ENCODE peak calls at places on chromosome 4, in six cellular contexts. M is A549, J is H1, C is HepG2, A is K562, X is GM12878. V is an unnamed sample.
A peak's percentile ranks its signal among the peaks of the same experiment; 100 is the strongest.

GRCh38 chr4:1775731-1776500 is 17.2 kb upstream of the FGFR3 start:
- DNase-seq in C (peak; percentile 46), X (no peak), M (peak; percentile 48), J (no peak), A (no peak), V (peak; percentile 75)

GRCh38 chr4:52038109-52038912 is at the start of gene SGCB:
- DNase-seq in C (no peak), A (peak; percentile 34), X (no peak), J (no peak), M (peak; percentile 32), V (peak; percentile 97)

GRCh38 chr4:109378511-109378910 is 55.1 kb upstream of the SEC24B start:
- DNase-seq in A (no peak), J (no peak), X (no peak), M (no peak), C (no peak), V (no peak)

GRCh38 chr4:137390707-137391106 is 141.6 kb downstream of the PCDH18 start:
- DNase-seq in X (no peak), C (no peak), A (no peak), M (no peak), J (no peak), V (no peak)

GRCh38 chr4:77074961-77075855 is 581 bp downstream of the CCNI start:
- DNase-seq in J (peak; percentile 10), M (peak; percentile 35), A (peak; percentile 82), C (peak; percentile 70), X (no peak), V (peak; percentile 76)

GRCh38 chr4:38040619-38041018 is 80.4 kb downstream of the PTTG2 start:
- DNase-seq in J (no peak), C (peak; percentile 50), X (no peak), A (no peak), M (no peak), V (no peak)

GRCh38 chr4:108029731-108030130 is 40.0 kb downstream of the HADH start:
- DNase-seq in J (no peak), A (no peak), M (no peak), X (no peak), C (no peak), V (no peak)

GRCh38 chr4:13169731-13170130 is 314.4 kb downstream of the RAB28 start:
- DNase-seq in J (no peak), A (no peak), X (no peak), M (no peak), C (no peak), V (no peak)

GRCh38 chr4:150286656-150287055 is 208.4 kb downstream of the DCLK2 start:
- DNase-seq in A (no peak), X (no peak), M (no peak), C (no peak), J (no peak), V (no peak)

GRCh38 chr4:28241021-28241420 is 1380.4 kb downstream of the STIM2 start:
- DNase-seq in C (no peak), X (no peak), J (no peak), M (no peak), A (no peak), V (no peak)

GRCh38 chr4:1236103-1236641 is 12.8 kb downstream of the CTBP1 start:
- DNase-seq in C (no peak), M (no peak), A (no peak), X (no peak), J (no peak), V (no peak)

GRCh38 chr4:4418676-4419370 is 31.9 kb downstream of the NSG1 start:
- DNase-seq in A (no peak), J (no peak), C (no peak), M (no peak), X (no peak), V (no peak)

GRCh38 chr4:7322166-7322991 is 112.4 kb downstream of the PSAPL1 start:
- DNase-seq in M (no peak), X (no peak), C (no peak), A (no peak), J (no peak), V (no peak)

GRCh38 chr4:100421356-100421978 is 96.4 kb downstream of the EMCN start:
- DNase-seq in A (no peak), M (peak; percentile 26), J (no peak), C (peak; percentile 7), X (no peak), V (peak; percentile 11)

GRCh38 chr4:88674565-88674964 is 23.1 kb downstream of the NAP1L5 start:
- DNase-seq in C (no peak), X (no peak), J (no peak), M (no peak), A (no peak), V (no peak)

GRCh38 chr4:185625503-185625902 is 90.2 kb upstream of the PDLIM3 start:
- DNase-seq in J (no peak), X (no peak), M (no peak), C (no peak), A (no peak), V (peak; percentile 54)

GRCh38 chr4:139207247-139207646 is 30.2 kb upstream of the ELF2 start:
- DNase-seq in M (no peak), C (no peak), J (no peak), A (no peak), X (no peak), V (no peak)

GRCh38 chr4:161650812-161651211 is 513.0 kb downstream of the FSTL5 start:
- DNase-seq in X (peak; percentile 8), M (no peak), C (no peak), J (no peak), A (no peak), V (no peak)

GRCh38 chr4:139629761-139630160 is 35.9 kb upstream of the MGST2 start:
- DNase-seq in J (no peak), M (no peak), A (no peak), C (no peak), X (no peak), V (no peak)

GRCh38 chr4:45640281-45640680 is 483.6 kb downstream of the GABRG1 start:
- DNase-seq in M (no peak), A (no peak), X (no peak), J (no peak), C (no peak), V (no peak)

GRCh38 chr4:76709454-76709853 is 188.5 kb downstream of the SOWAHB start:
- DNase-seq in C (no peak), M (no peak), J (no peak), X (no peak), A (no peak), V (no peak)

GRCh38 chr4:8303485-8304281 is 34.1 kb downstream of the HTRA3 start:
- DNase-seq in M (peak; percentile 89), J (no peak), X (no peak), C (peak; percentile 49), A (peak; percentile 67), V (no peak)

GRCh38 chr4:66574145-66574978 is 904.1 kb upstream of the EPHA5 start:
- DNase-seq in X (no peak), M (peak; percentile 70), J (no peak), C (no peak), A (no peak), V (no peak)

GRCh38 chr4:153267013-153267412 is 62.8 kb downstream of the TRIM2 start:
- DNase-seq in A (no peak), M (no peak), C (no peak), J (no peak), X (no peak), V (no peak)

GRCh38 chr4:110622841-110623709 is at the start of gene PITX2:
- DNase-seq in X (no peak), M (no peak), A (peak; percentile 46), J (peak; percentile 97), C (no peak), V (peak; percentile 89)

GRCh38 chr4:106981431-106981830 is 54.7 kb downstream of the DKK2 start:
- DNase-seq in X (no peak), M (no peak), C (no peak), A (no peak), J (peak; percentile 5), V (no peak)
- TF ChIP-seq CHD2 in X (no peak), M (no peak), C (no peak), A (no peak), J (no peak), V (no peak)

DNA sequence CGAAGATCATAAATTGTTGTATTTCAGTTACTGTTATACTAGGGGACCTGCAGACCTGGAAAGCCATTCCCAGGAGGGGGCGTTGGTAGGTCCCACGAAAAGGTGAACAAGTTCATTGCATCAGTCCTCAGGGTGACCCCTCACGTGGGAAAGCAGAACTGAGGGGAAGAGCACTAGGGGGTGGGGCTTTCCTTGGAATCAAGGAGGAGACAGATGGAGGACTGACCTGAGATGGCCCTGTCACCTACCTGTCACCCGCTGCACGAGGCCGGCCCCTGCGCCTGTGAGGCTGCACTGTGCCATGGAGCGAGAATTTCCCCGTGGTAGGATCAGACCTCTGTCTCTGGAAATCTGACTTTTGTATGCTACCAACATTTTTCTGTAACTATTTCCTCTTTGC is 41.8 kb upstream of the CLDN24 start:
- DNase-seq in X (no peak), M (no peak), A (no peak), J (no peak), C (no peak), V (no peak)
- TF ChIP-seq RFX5 in X (no peak), M (no peak), A (no peak), J (no peak), C (no peak), V (no peak)

GRCh38 chr4:141352775-141353544 is 132.3 kb downstream of the ZNF330 start:
- DNase-seq in A (no peak), M (no peak), X (no peak), J (no peak), C (no peak), V (no peak)
- TF ChIP-seq CHD2 in A (no peak), M (no peak), X (no peak), J (no peak), C (no peak), V (no peak)

GRCh38 chr4:119665718-119666117 is 37.1 kb upstream of the PDE5A start:
- DNase-seq in X (no peak), C (no peak), J (no peak), M (no peak), A (no peak), V (no peak)

GRCh38 chr4:119663160-119663788 is 34.7 kb upstream of the PDE5A start:
- DNase-seq in C (no peak), M (no peak), X (no peak), A (no peak), J (no peak), V (no peak)

GRCh38 chr4:119661231-119661630 is 32.6 kb upstream of the PDE5A start:
- DNase-seq in X (no peak), M (no peak), C (no peak), J (no peak), A (no peak), V (no peak)

GRCh38 chr4:119666653-119667091 is 38.1 kb upstream of the PDE5A start:
- DNase-seq in A (no peak), J (no peak), X (no peak), C (no peak), M (no peak), V (no peak)

DNA sequence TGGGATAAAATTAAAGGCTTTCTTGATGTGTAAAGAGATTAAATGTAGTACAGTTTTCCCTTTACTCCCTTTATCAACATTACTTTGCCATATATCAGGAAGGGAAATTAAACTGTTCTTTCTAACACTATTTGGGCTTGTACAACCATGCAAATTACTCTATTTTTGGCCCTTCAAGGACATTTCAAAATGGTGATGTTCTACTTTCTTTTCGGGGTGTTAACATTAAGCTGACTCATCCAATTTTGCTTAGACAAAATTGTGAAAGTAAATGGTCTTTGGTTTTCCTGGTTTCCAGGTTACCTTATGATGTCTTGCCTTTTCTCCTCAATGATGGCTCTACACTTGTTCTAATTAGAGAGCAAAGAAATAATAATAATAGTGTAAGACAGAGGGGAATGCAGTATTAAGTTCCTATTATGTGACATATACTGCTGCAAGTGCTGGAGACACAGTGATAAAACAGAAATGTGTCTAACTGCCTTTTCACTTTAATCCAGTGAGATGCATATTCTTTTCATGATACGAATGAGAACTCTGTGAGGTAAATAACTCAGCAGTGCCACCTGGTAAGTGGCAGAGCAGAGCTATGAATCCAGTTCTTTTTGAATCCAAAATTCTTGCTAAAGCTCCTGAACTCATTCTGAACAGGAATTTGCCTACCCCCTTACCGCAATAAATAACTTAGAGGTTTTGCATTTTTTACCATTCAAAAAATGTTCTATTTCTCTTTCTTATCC is 35.7 kb upstream of the PDE5A start:
- DNase-seq in X (no peak), J (no peak), C (no peak), A (no peak), M (no peak), V (no peak)
- TF ChIP-seq RFX5 in X (no peak), J (no peak), C (no peak), A (no peak), M (no peak), V (no peak)

V was measured in SK-N-SH.